ENCODE peak calls at places on chromosomes 5 and 9, in eight cellular contexts. One of them, this sample, is unnamed.

GRCh38 chr9:118446962-118447490 is 742.8 kb downstream of the TLR4 start:
- DNase-seq in GM13977: no peak
- DNase-seq in stimulated activated CD4-positive, alpha-beta T cell treated with anti-CD3 and anti-CD28 coated beads, Interleukin-15, amount 100 ng/mL, for 24 hours: no peak
- DNase-seq in lower lobe of right lung: no peak
- DNase-seq in islet precursor cell: no peak
- DNase-seq in HAP-1: no peak
- DNase-seq in effector CD4-positive, alpha-beta T cell: no peak
- DNase-seq in SK-MEL-5: no peak
- DNase-seq in this sample: no peak

GRCh38 chr5:41869739-41870620 is at the start of gene OXCT1:
- DNase-seq in HAP-1: peak; percentile 92
- DNase-seq in GM13977: peak; percentile 91
- DNase-seq in islet precursor cell: peak; percentile 89
- DNase-seq in stimulated activated CD4-positive, alpha-beta T cell treated with anti-CD3 and anti-CD28 coated beads, Interleukin-15, amount 100 ng/mL, for 24 hours: peak; percentile 96
- DNase-seq in lower lobe of right lung: peak; percentile 91
- DNase-seq in effector CD4-positive, alpha-beta T cell: peak; percentile 91
- DNase-seq in SK-MEL-5: peak; percentile 82
- DNase-seq in this sample: peak; percentile 98

GRCh38 chr5:156947933-156948332 is 15.1 kb downstream of the TIMD4 start:
- DNase-seq in GM13977: no peak
- DNase-seq in HAP-1: no peak
- DNase-seq in effector CD4-positive, alpha-beta T cell: no peak
- DNase-seq in SK-MEL-5: peak; percentile 2
- DNase-seq in stimulated activated CD4-positive, alpha-beta T cell treated with anti-CD3 and anti-CD28 coated beads, Interleukin-15, amount 100 ng/mL, for 24 hours: peak; percentile 16
- DNase-seq in lower lobe of right lung: no peak
- DNase-seq in islet precursor cell: no peak
- DNase-seq in this sample: no peak

GRCh38 chr5:10541247-10541646 is 22.6 kb upstream of the ANKRD33B start:
- DNase-seq in GM13977: no peak
- DNase-seq in stimulated activated CD4-positive, alpha-beta T cell treated with anti-CD3 and anti-CD28 coated beads, Interleukin-15, amount 100 ng/mL, for 24 hours: no peak
- DNase-seq in SK-MEL-5: no peak
- DNase-seq in islet precursor cell: no peak
- DNase-seq in HAP-1: no peak
- DNase-seq in effector CD4-positive, alpha-beta T cell: no peak
- DNase-seq in lower lobe of right lung: no peak
- DNase-seq in this sample: no peak

GRCh38 chr5:74127377-74128338 is 501.7 kb downstream of the ARHGEF28 start:
- DNase-seq in HAP-1: no peak
- DNase-seq in SK-MEL-5: no peak
- DNase-seq in lower lobe of right lung: no peak
- DNase-seq in islet precursor cell: peak; percentile 74
- DNase-seq in effector CD4-positive, alpha-beta T cell: no peak
- DNase-seq in stimulated activated CD4-positive, alpha-beta T cell treated with anti-CD3 and anti-CD28 coated beads, Interleukin-15, amount 100 ng/mL, for 24 hours: no peak
- DNase-seq in GM13977: no peak
- DNase-seq in this sample: no peak

GRCh38 chr9:35771943-35772342 is 17.9 kb upstream of the MSMP start:
- DNase-seq in islet precursor cell: no peak
- DNase-seq in HAP-1: no peak
- DNase-seq in GM13977: no peak
- DNase-seq in SK-MEL-5: no peak
- DNase-seq in lower lobe of right lung: no peak
- DNase-seq in stimulated activated CD4-positive, alpha-beta T cell treated with anti-CD3 and anti-CD28 coated beads, Interleukin-15, amount 100 ng/mL, for 24 hours: no peak
- DNase-seq in effector CD4-positive, alpha-beta T cell: no peak
- DNase-seq in this sample: no peak

GRCh38 chr5:108003178-108003577 is 332.4 kb upstream of the EFNA5 start:
- DNase-seq in stimulated activated CD4-positive, alpha-beta T cell treated with anti-CD3 and anti-CD28 coated beads, Interleukin-15, amount 100 ng/mL, for 24 hours: no peak
- DNase-seq in GM13977: peak; percentile 55
- DNase-seq in lower lobe of right lung: no peak
- DNase-seq in SK-MEL-5: peak; percentile 80
- DNase-seq in HAP-1: no peak
- DNase-seq in effector CD4-positive, alpha-beta T cell: no peak
- DNase-seq in islet precursor cell: no peak
- DNase-seq in this sample: no peak

GRCh38 chr9:137411670-137412380 is 11.1 kb downstream of the EXD3 start:
- DNase-seq in lower lobe of right lung: peak; percentile 80
- DNase-seq in HAP-1: no peak
- DNase-seq in stimulated activated CD4-positive, alpha-beta T cell treated with anti-CD3 and anti-CD28 coated beads, Interleukin-15, amount 100 ng/mL, for 24 hours: peak; percentile 67
- DNase-seq in islet precursor cell: no peak
- DNase-seq in SK-MEL-5: peak; percentile 75
- DNase-seq in GM13977: peak; percentile 87
- DNase-seq in effector CD4-positive, alpha-beta T cell: no peak
- DNase-seq in this sample: no peak

GRCh38 chr5:53249529-53249928 is 140.0 kb upstream of the MOCS2 start:
- DNase-seq in effector CD4-positive, alpha-beta T cell: no peak
- DNase-seq in lower lobe of right lung: no peak
- DNase-seq in HAP-1: no peak
- DNase-seq in islet precursor cell: no peak
- DNase-seq in GM13977: no peak
- DNase-seq in stimulated activated CD4-positive, alpha-beta T cell treated with anti-CD3 and anti-CD28 coated beads, Interleukin-15, amount 100 ng/mL, for 24 hours: no peak
- DNase-seq in SK-MEL-5: no peak
- DNase-seq in this sample: no peak

GRCh38 chr5:143771229-143772001 is 40.5 kb upstream of the HMHB1 start:
- DNase-seq in SK-MEL-5: no peak
- DNase-seq in islet precursor cell: no peak
- DNase-seq in stimulated activated CD4-positive, alpha-beta T cell treated with anti-CD3 and anti-CD28 coated beads, Interleukin-15, amount 100 ng/mL, for 24 hours: no peak
- DNase-seq in effector CD4-positive, alpha-beta T cell: no peak
- DNase-seq in HAP-1: no peak
- DNase-seq in GM13977: no peak
- DNase-seq in lower lobe of right lung: no peak
- DNase-seq in this sample: no peak

GRCh38 chr9:108511200-108511756 is 344.5 kb downstream of the ACTL7B start:
- DNase-seq in effector CD4-positive, alpha-beta T cell: no peak
- DNase-seq in stimulated activated CD4-positive, alpha-beta T cell treated with anti-CD3 and anti-CD28 coated beads, Interleukin-15, amount 100 ng/mL, for 24 hours: no peak
- DNase-seq in islet precursor cell: no peak
- DNase-seq in GM13977: no peak
- DNase-seq in lower lobe of right lung: no peak
- DNase-seq in HAP-1: no peak
- DNase-seq in SK-MEL-5: no peak
- DNase-seq in this sample: no peak

GRCh38 chr5:74517700-74518099 is 122.8 kb downstream of the ENC1 start:
- DNase-seq in SK-MEL-5: no peak
- DNase-seq in islet precursor cell: no peak
- DNase-seq in GM13977: no peak
- DNase-seq in HAP-1: no peak
- DNase-seq in lower lobe of right lung: no peak
- DNase-seq in stimulated activated CD4-positive, alpha-beta T cell treated with anti-CD3 and anti-CD28 coated beads, Interleukin-15, amount 100 ng/mL, for 24 hours: no peak
- DNase-seq in effector CD4-positive, alpha-beta T cell: no peak
- DNase-seq in this sample: no peak

GRCh38 chr5:14211818-14212799 is 69.0 kb downstream of the TRIO start:
- DNase-seq in islet precursor cell: peak; percentile 20
- DNase-seq in HAP-1: no peak
- DNase-seq in lower lobe of right lung: no peak
- DNase-seq in GM13977: peak; percentile 52
- DNase-seq in stimulated activated CD4-positive, alpha-beta T cell treated with anti-CD3 and anti-CD28 coated beads, Interleukin-15, amount 100 ng/mL, for 24 hours: no peak
- DNase-seq in effector CD4-positive, alpha-beta T cell: no peak
- DNase-seq in SK-MEL-5: no peak
- DNase-seq in this sample: no peak

GRCh38 chr9:32264171-32264862 is 120.1 kb upstream of the ACO1 start:
- DNase-seq in lower lobe of right lung: no peak
- DNase-seq in SK-MEL-5: peak; percentile 65
- DNase-seq in effector CD4-positive, alpha-beta T cell: no peak
- DNase-seq in HAP-1: peak; percentile 48
- DNase-seq in islet precursor cell: peak; percentile 54
- DNase-seq in stimulated activated CD4-positive, alpha-beta T cell treated with anti-CD3 and anti-CD28 coated beads, Interleukin-15, amount 100 ng/mL, for 24 hours: no peak
- DNase-seq in GM13977: no peak
- DNase-seq in this sample: no peak

GRCh38 chr9:75591972-75592371 is 298.5 kb upstream of the PCSK5 start:
- DNase-seq in GM13977: no peak
- DNase-seq in stimulated activated CD4-positive, alpha-beta T cell treated with anti-CD3 and anti-CD28 coated beads, Interleukin-15, amount 100 ng/mL, for 24 hours: no peak
- DNase-seq in lower lobe of right lung: no peak
- DNase-seq in effector CD4-positive, alpha-beta T cell: no peak
- DNase-seq in islet precursor cell: no peak
- DNase-seq in SK-MEL-5: no peak
- DNase-seq in HAP-1: no peak
- DNase-seq in this sample: no peak

GRCh38 chr9:122835313-122835731 is 6.9 kb upstream of the PDCL start:
- DNase-seq in HAP-1: no peak
- DNase-seq in GM13977: peak; percentile 27
- DNase-seq in islet precursor cell: no peak
- DNase-seq in effector CD4-positive, alpha-beta T cell: no peak
- DNase-seq in lower lobe of right lung: no peak
- DNase-seq in SK-MEL-5: peak; percentile 16
- DNase-seq in stimulated activated CD4-positive, alpha-beta T cell treated with anti-CD3 and anti-CD28 coated beads, Interleukin-15, amount 100 ng/mL, for 24 hours: peak; percentile 20
- DNase-seq in this sample: peak; percentile 48

GRCh38 chr5:122089096-122089495 is 11.0 kb upstream of the LOX start:
- DNase-seq in islet precursor cell: no peak
- DNase-seq in HAP-1: no peak
- DNase-seq in SK-MEL-5: no peak
- DNase-seq in GM13977: no peak
- DNase-seq in stimulated activated CD4-positive, alpha-beta T cell treated with anti-CD3 and anti-CD28 coated beads, Interleukin-15, amount 100 ng/mL, for 24 hours: no peak
- DNase-seq in effector CD4-positive, alpha-beta T cell: no peak
- DNase-seq in lower lobe of right lung: no peak
- DNase-seq in this sample: no peak

GRCh38 chr9:26132913-26133312 is 454.7 kb upstream of the TUSC1 start:
- DNase-seq in effector CD4-positive, alpha-beta T cell: no peak
- DNase-seq in stimulated activated CD4-positive, alpha-beta T cell treated with anti-CD3 and anti-CD28 coated beads, Interleukin-15, amount 100 ng/mL, for 24 hours: no peak
- DNase-seq in islet precursor cell: no peak
- DNase-seq in HAP-1: peak; percentile 7
- DNase-seq in SK-MEL-5: no peak
- DNase-seq in GM13977: no peak
- DNase-seq in lower lobe of right lung: no peak
- DNase-seq in this sample: peak; percentile 46

GRCh38 chr5:172902497-172903472 is 56.4 kb upstream of the RPL26L1 start:
- DNase-seq in HAP-1: peak; percentile 71
- DNase-seq in lower lobe of right lung: peak; percentile 91
- DNase-seq in GM13977: no peak
- DNase-seq in islet precursor cell: peak; percentile 96
- DNase-seq in SK-MEL-5: peak; percentile 57
- DNase-seq in stimulated activated CD4-positive, alpha-beta T cell treated with anti-CD3 and anti-CD28 coated beads, Interleukin-15, amount 100 ng/mL, for 24 hours: no peak
- DNase-seq in effector CD4-positive, alpha-beta T cell: no peak
- DNase-seq in this sample: no peak

GRCh38 chr5:129014185-129014584 is 48.9 kb downstream of the SLC27A6 start:
- DNase-seq in lower lobe of right lung: no peak
- DNase-seq in HAP-1: no peak
- DNase-seq in GM13977: no peak
- DNase-seq in effector CD4-positive, alpha-beta T cell: no peak
- DNase-seq in islet precursor cell: no peak
- DNase-seq in SK-MEL-5: no peak
- DNase-seq in stimulated activated CD4-positive, alpha-beta T cell treated with anti-CD3 and anti-CD28 coated beads, Interleukin-15, amount 100 ng/mL, for 24 hours: no peak
- DNase-seq in this sample: no peak